ENCODE peak calls at places on chromosomes 13 and 19, in four cellular contexts. A, P, C and Z are unnamed samples.

GRCh38 chr13:23810842-23811241 is 78.4 kb downstream of the MIPEP start:
- DNase-seq in A (no peak), P (no peak), C (no peak), Z (no peak)

GRCh38 chr19:17931532-17932191 is 1.2 kb upstream of the CCDC124 start:
- DNase-seq in A (no peak), P (no peak), C (no peak), Z (no peak)

GRCh38 chr19:17504030-17504429 is 7.4 kb upstream of the PGLS start:
- DNase-seq in A (no peak), P (no peak), C (no peak), Z (no peak)

GRCh38 chr19:29681422-29682235 is 16.4 kb downstream of the PLEKHF1 start:
- DNase-seq in A (no peak), P (no peak), C (no peak), Z (no peak)

GRCh38 chr19:5107432-5108122 is 138.7 kb downstream of the KDM4B start:
- DNase-seq in A (no peak), P (no peak), C (no peak), Z (no peak)

GRCh38 chr19:16070366-16070990 is 5.8 kb upstream of the TPM4 start:
- DNase-seq in A (no peak), P (no peak), C (peak; percentile 51), Z (no peak)

GRCh38 chr19:35015576-35016351 is 14.5 kb upstream of the SCN1B start:
- DNase-seq in A (no peak), P (no peak), C (peak; percentile 29), Z (no peak)

GRCh38 chr19:43552616-43553015 is 19.6 kb downstream of the ZNF575 start:
- DNase-seq in A (no peak), P (no peak), C (no peak), Z (no peak)

GRCh38 chr13:44759723-44760360 is 183.7 kb upstream of the TSC22D1 start:
- DNase-seq in A (no peak), P (no peak), C (peak; percentile 88), Z (peak; percentile 21)

GRCh38 chr19:465056-465816 is 4.4 kb upstream of the SHC2 start:
- DNase-seq in A (no peak), P (no peak), C (no peak), Z (no peak)

GRCh38 chr13:32262165-32262564 is 53.0 kb downstream of the ZAR1L start:
- DNase-seq in A (no peak), P (no peak), C (no peak), Z (no peak)

GRCh38 chr19:30023330-30023729 is 81.3 kb downstream of the URI1 start:
- DNase-seq in A (no peak), P (no peak), C (no peak), Z (no peak)

GRCh38 chr13:37640499-37640898 is 41.9 kb upstream of the POSTN start:
- DNase-seq in A (no peak), P (no peak), C (peak; percentile 16), Z (peak; percentile 41)

GRCh38 chr13:28685114-28685513 is 26.2 kb downstream of the POMP start:
- DNase-seq in A (no peak), P (no peak), C (no peak), Z (no peak)

GRCh38 chr19:18775586-18776287 is 15.4 kb downstream of the COMP start:
- DNase-seq in A (peak; percentile 34), P (no peak), C (no peak), Z (no peak)

GRCh38 chr19:56312787-56313343 is 1.8 kb downstream of the ZSCAN5A start:
- DNase-seq in A (no peak), P (no peak), C (no peak), Z (no peak)

GRCh38 chr19:31253816-31254551 is 95.3 kb downstream of the TSHZ3 start:
- DNase-seq in A (no peak), P (no peak), C (peak; percentile 23), Z (no peak)

GRCh38 chr13:110397445-110397844 is 90.4 kb downstream of the COL4A2 start:
- DNase-seq in A (no peak), P (no peak), C (no peak), Z (no peak)

GRCh38 chr19:18093439-18094161 is 4.0 kb upstream of the MAST3 start:
- DNase-seq in A (no peak), P (no peak), C (peak; percentile 33), Z (peak; percentile 56)

GRCh38 chr19:56508282-56508778 is 675 bp downstream of the ZNF471 start:
- DNase-seq in A (no peak), P (no peak), C (no peak), Z (no peak)

GRCh38 chr19:52453324-52454094 is at the start of gene ZNF578:
- DNase-seq in A (no peak), P (no peak), C (peak; percentile 63), Z (no peak)

GRCh38 chr19:21612403-21612872 is 107.0 kb downstream of the ZNF429 start:
- DNase-seq in A (no peak), P (no peak), C (no peak), Z (no peak)

GRCh38 chr13:52405767-52406494 is at the start of gene THSD1:
- DNase-seq in A (no peak), P (peak; percentile 4), C (peak; percentile 37), Z (peak; percentile 46)

GRCh38 chr19:44164673-44165512 is at the start of gene ZNF226:
- DNase-seq in A (peak; percentile 91), P (peak; percentile 69), C (peak; percentile 95), Z (peak; percentile 89)

GRCh38 chr19:10120538-10121198 is 969 bp upstream of the EIF3G start:
- DNase-seq in A (peak; percentile 93), P (no peak), C (no peak), Z (no peak)

GRCh38 chr13:76512676-76513277 is 373.4 kb downstream of the KCTD12 start:
- DNase-seq in A (peak; percentile 67), P (no peak), C (no peak), Z (no peak)

GRCh38 chr19:38745316-38745715 is 1.0 kb upstream of the CAPN12 start:
- DNase-seq in A (no peak), P (no peak), C (no peak), Z (no peak)

GRCh38 chr13:46759861-46760260 is 37.1 kb downstream of the ESD start:
- DNase-seq in A (no peak), P (no peak), C (no peak), Z (no peak)

GRCh38 chr19:35911790-35912189 is 3.7 kb upstream of the TYROBP start:
- DNase-seq in A (no peak), P (no peak), C (peak; percentile 86), Z (no peak)

GRCh38 chr13:111337741-111338140 is 17.3 kb downstream of the TEX29 start:
- DNase-seq in A (no peak), P (no peak), C (no peak), Z (no peak)